ENCODE peak calls at places on chromosome 3, in seven cellular contexts. One of them, this sample, is unnamed.

GRCh38 chr3:177721864-177722370 is 524.6 kb upstream of the TBL1XR1 start:
- DNase-seq in fibroblast of lung: no peak
- DNase-seq in epithelial cell of esophagus: no peak
- DNase-seq in fibroblast of the aortic adventitia: no peak
- DNase-seq in CD4-positive, alpha-beta T cell: no peak
- DNase-seq in body of pancreas: no peak
- DNase-seq in B cell: no peak
- DNase-seq in this sample: no peak

GRCh38 chr3:41640076-41640475 is 321.8 kb downstream of the ULK4 start:
- DNase-seq in epithelial cell of esophagus: peak
- DNase-seq in B cell: no peak
- DNase-seq in body of pancreas: no peak
- DNase-seq in fibroblast of the aortic adventitia: no peak
- DNase-seq in fibroblast of lung: no peak
- DNase-seq in CD4-positive, alpha-beta T cell: no peak
- DNase-seq in this sample: no peak

GRCh38 chr3:29240887-29241286 is 40.0 kb upstream of the RBMS3 start:
- DNase-seq in fibroblast of the aortic adventitia: no peak
- DNase-seq in B cell: no peak
- DNase-seq in epithelial cell of esophagus: no peak
- DNase-seq in body of pancreas: no peak
- DNase-seq in CD4-positive, alpha-beta T cell: no peak
- DNase-seq in fibroblast of lung: no peak
- DNase-seq in this sample: no peak

GRCh38 chr3:56254835-56255234 is 213.4 kb downstream of the ERC2 start:
- DNase-seq in fibroblast of the aortic adventitia: no peak
- DNase-seq in body of pancreas: no peak
- DNase-seq in fibroblast of lung: no peak
- DNase-seq in epithelial cell of esophagus: peak
- DNase-seq in B cell: no peak
- DNase-seq in CD4-positive, alpha-beta T cell: no peak
- DNase-seq in this sample: no peak

GRCh38 chr3:8473029-8473428 is 28.6 kb upstream of the LMCD1 start:
- DNase-seq in CD4-positive, alpha-beta T cell: no peak
- DNase-seq in fibroblast of lung: no peak
- DNase-seq in epithelial cell of esophagus: no peak
- DNase-seq in B cell: no peak
- DNase-seq in fibroblast of the aortic adventitia: no peak
- DNase-seq in body of pancreas: no peak
- DNase-seq in this sample: no peak

GRCh38 chr3:59499954-59500353 is 450.1 kb upstream of the CFAP20DC start:
- DNase-seq in B cell: no peak
- DNase-seq in fibroblast of lung: no peak
- DNase-seq in body of pancreas: no peak
- DNase-seq in fibroblast of the aortic adventitia: no peak
- DNase-seq in epithelial cell of esophagus: no peak
- DNase-seq in CD4-positive, alpha-beta T cell: no peak
- DNase-seq in this sample: no peak

GRCh38 chr3:172648736-172649135 is 62.1 kb downstream of the NCEH1 start:
- DNase-seq in CD4-positive, alpha-beta T cell: no peak
- DNase-seq in fibroblast of the aortic adventitia: peak
- DNase-seq in fibroblast of lung: peak
- DNase-seq in B cell: no peak
- DNase-seq in body of pancreas: no peak
- DNase-seq in epithelial cell of esophagus: peak
- DNase-seq in this sample: no peak

GRCh38 chr3:193903976-193904375 is 232.0 kb upstream of the HES1 start:
- DNase-seq in CD4-positive, alpha-beta T cell: no peak
- DNase-seq in fibroblast of lung: no peak
- DNase-seq in fibroblast of the aortic adventitia: no peak
- DNase-seq in epithelial cell of esophagus: no peak
- DNase-seq in body of pancreas: no peak
- DNase-seq in B cell: no peak
- DNase-seq in this sample: no peak

GRCh38 chr3:58111513-58112184 is 99.1 kb downstream of the DNASE1L3 start:
- DNase-seq in B cell: no peak
- DNase-seq in fibroblast of the aortic adventitia: no peak
- DNase-seq in CD4-positive, alpha-beta T cell: no peak
- DNase-seq in body of pancreas: peak
- DNase-seq in epithelial cell of esophagus: peak
- DNase-seq in fibroblast of lung: no peak
- DNase-seq in this sample: no peak

GRCh38 chr3:174247671-174248070 is 611.5 kb upstream of the NAALADL2 start:
- DNase-seq in epithelial cell of esophagus: no peak
- DNase-seq in CD4-positive, alpha-beta T cell: no peak
- DNase-seq in fibroblast of the aortic adventitia: no peak
- DNase-seq in B cell: no peak
- DNase-seq in fibroblast of lung: no peak
- DNase-seq in body of pancreas: no peak
- DNase-seq in this sample: no peak

GRCh38 chr3:115623414-115623868 is at the start of gene GAP43:
- DNase-seq in B cell: no peak
- DNase-seq in epithelial cell of esophagus: peak
- DNase-seq in body of pancreas: peak
- DNase-seq in fibroblast of the aortic adventitia: peak
- DNase-seq in CD4-positive, alpha-beta T cell: no peak
- DNase-seq in fibroblast of lung: peak
- DNase-seq in this sample: peak

GRCh38 chr3:65953881-65954733 is 84.6 kb downstream of the MAGI1 start:
- DNase-seq in fibroblast of the aortic adventitia: peak
- DNase-seq in B cell: no peak
- DNase-seq in fibroblast of lung: peak
- DNase-seq in CD4-positive, alpha-beta T cell: no peak
- DNase-seq in epithelial cell of esophagus: no peak
- DNase-seq in body of pancreas: peak
- DNase-seq in this sample: no peak

GRCh38 chr3:151443583-151443982 is 17.3 kb downstream of the IGSF10 start:
- DNase-seq in CD4-positive, alpha-beta T cell: no peak
- DNase-seq in fibroblast of the aortic adventitia: no peak
- DNase-seq in epithelial cell of esophagus: peak
- DNase-seq in fibroblast of lung: peak
- DNase-seq in body of pancreas: no peak
- DNase-seq in B cell: no peak
- DNase-seq in this sample: no peak

GRCh38 chr3:188253123-188253793 is 99.3 kb downstream of the LPP start:
- DNase-seq in fibroblast of lung: no peak
- DNase-seq in epithelial cell of esophagus: no peak
- DNase-seq in CD4-positive, alpha-beta T cell: no peak
- DNase-seq in B cell: no peak
- DNase-seq in fibroblast of the aortic adventitia: no peak
- DNase-seq in body of pancreas: no peak
- DNase-seq in this sample: no peak

GRCh38 chr3:76024640-76025039 is 239.3 kb upstream of the ZNF717 start:
- DNase-seq in epithelial cell of esophagus: peak
- DNase-seq in CD4-positive, alpha-beta T cell: no peak
- DNase-seq in B cell: no peak
- DNase-seq in body of pancreas: no peak
- DNase-seq in fibroblast of lung: peak
- DNase-seq in fibroblast of the aortic adventitia: no peak
- DNase-seq in this sample: no peak

GRCh38 chr3:51947215-51947900 is 5.2 kb downstream of the PARP3 start:
- DNase-seq in epithelial cell of esophagus: no peak
- DNase-seq in B cell: no peak
- DNase-seq in fibroblast of lung: no peak
- DNase-seq in body of pancreas: peak
- DNase-seq in CD4-positive, alpha-beta T cell: no peak
- DNase-seq in fibroblast of the aortic adventitia: no peak
- DNase-seq in this sample: no peak

GRCh38 chr3:39176025-39176714 is 16.2 kb downstream of the XIRP1 start:
- DNase-seq in body of pancreas: no peak
- DNase-seq in fibroblast of lung: no peak
- DNase-seq in epithelial cell of esophagus: no peak
- DNase-seq in CD4-positive, alpha-beta T cell: no peak
- DNase-seq in B cell: no peak
- DNase-seq in fibroblast of the aortic adventitia: no peak
- DNase-seq in this sample: no peak

GRCh38 chr3:13391308-13391707 is 28.8 kb downstream of the NUP210 start:
- DNase-seq in fibroblast of the aortic adventitia: no peak
- DNase-seq in epithelial cell of esophagus: no peak
- DNase-seq in CD4-positive, alpha-beta T cell: peak
- DNase-seq in B cell: no peak
- DNase-seq in body of pancreas: no peak
- DNase-seq in fibroblast of lung: no peak
- DNase-seq in this sample: no peak

GRCh38 chr3:126828306-126828705 is 124.3 kb downstream of the CHCHD6 start:
- DNase-seq in B cell: no peak
- DNase-seq in body of pancreas: peak
- DNase-seq in CD4-positive, alpha-beta T cell: no peak
- DNase-seq in fibroblast of lung: no peak
- DNase-seq in fibroblast of the aortic adventitia: peak
- DNase-seq in epithelial cell of esophagus: no peak
- DNase-seq in this sample: no peak

GRCh38 chr3:190865828-190866227 is 3.3 kb upstream of the GMNC start:
- DNase-seq in fibroblast of the aortic adventitia: no peak
- DNase-seq in body of pancreas: no peak
- DNase-seq in B cell: no peak
- DNase-seq in CD4-positive, alpha-beta T cell: no peak
- DNase-seq in fibroblast of lung: no peak
- DNase-seq in epithelial cell of esophagus: peak
- DNase-seq in this sample: no peak

GRCh38 chr3:176964656-176965055 is 232.6 kb downstream of the TBL1XR1 start:
- DNase-seq in CD4-positive, alpha-beta T cell: no peak
- DNase-seq in fibroblast of the aortic adventitia: no peak
- DNase-seq in fibroblast of lung: no peak
- DNase-seq in epithelial cell of esophagus: no peak
- DNase-seq in body of pancreas: no peak
- DNase-seq in B cell: no peak
- DNase-seq in this sample: no peak

GRCh38 chr3:14147617-14148016 is 22.8 kb downstream of the TMEM43 start:
- DNase-seq in CD4-positive, alpha-beta T cell: no peak
- DNase-seq in fibroblast of lung: no peak
- DNase-seq in B cell: no peak
- DNase-seq in body of pancreas: no peak
- DNase-seq in epithelial cell of esophagus: no peak
- DNase-seq in fibroblast of the aortic adventitia: no peak
- DNase-seq in this sample: no peak

GRCh38 chr3:71035314-71035713 is 548.2 kb downstream of the FOXP1 start:
- DNase-seq in fibroblast of the aortic adventitia: peak
- DNase-seq in fibroblast of lung: peak
- DNase-seq in B cell: no peak
- DNase-seq in epithelial cell of esophagus: peak
- DNase-seq in CD4-positive, alpha-beta T cell: no peak
- DNase-seq in body of pancreas: no peak
- DNase-seq in this sample: peak

GRCh38 chr3:58880182-58880581 is 169.6 kb downstream of the CFAP20DC start:
- DNase-seq in epithelial cell of esophagus: peak
- DNase-seq in CD4-positive, alpha-beta T cell: no peak
- DNase-seq in B cell: no peak
- DNase-seq in body of pancreas: no peak
- DNase-seq in fibroblast of lung: peak
- DNase-seq in fibroblast of the aortic adventitia: peak
- DNase-seq in this sample: peak

GRCh38 chr3:196883361-196883760 is 15.6 kb downstream of the SENP5 start:
- DNase-seq in epithelial cell of esophagus: no peak
- DNase-seq in fibroblast of the aortic adventitia: no peak
- DNase-seq in B cell: no peak
- DNase-seq in fibroblast of lung: no peak
- DNase-seq in CD4-positive, alpha-beta T cell: no peak
- DNase-seq in body of pancreas: no peak
- DNase-seq in this sample: no peak

GRCh38 chr3:134197681-134198261 is 52.9 kb downstream of the RYK start:
- DNase-seq in fibroblast of lung: peak
- DNase-seq in body of pancreas: no peak
- DNase-seq in CD4-positive, alpha-beta T cell: no peak
- DNase-seq in epithelial cell of esophagus: peak
- DNase-seq in fibroblast of the aortic adventitia: peak
- DNase-seq in B cell: peak
- DNase-seq in this sample: peak

GRCh38 chr3:124791639-124792111 is 61.4 kb downstream of the UMPS start:
- DNase-seq in body of pancreas: no peak
- DNase-seq in fibroblast of the aortic adventitia: peak
- DNase-seq in fibroblast of lung: peak
- DNase-seq in B cell: no peak
- DNase-seq in epithelial cell of esophagus: peak
- DNase-seq in CD4-positive, alpha-beta T cell: no peak
- DNase-seq in this sample: peak

DNA sequence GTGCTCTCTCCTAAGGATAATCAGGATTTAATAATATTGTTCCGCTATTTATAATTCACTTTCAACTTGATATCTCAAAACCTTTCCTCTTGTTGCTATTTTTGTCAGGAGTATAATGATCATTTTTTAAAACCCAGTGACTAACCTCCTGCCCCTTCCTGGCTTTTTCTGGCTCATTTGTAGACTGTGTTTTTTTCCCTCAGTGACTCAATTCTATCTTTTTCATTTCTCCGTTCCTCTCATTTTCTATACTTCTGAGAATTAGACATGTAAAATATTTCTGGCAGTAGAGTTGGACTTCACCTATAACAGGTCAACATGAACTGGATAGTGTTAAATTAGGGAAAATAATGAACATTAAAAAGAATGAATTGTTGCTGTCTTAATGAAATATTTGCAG is 490.7 kb downstream of the EDEM1 start:
- DNase-seq in B cell: no peak
- DNase-seq in epithelial cell of esophagus: no peak
- DNase-seq in CD4-positive, alpha-beta T cell: no peak
- DNase-seq in body of pancreas: no peak
- DNase-seq in fibroblast of lung: no peak
- DNase-seq in fibroblast of the aortic adventitia: no peak
- DNase-seq in this sample: no peak
- TF ChIP-seq CTCF in B cell: no peak
- TF ChIP-seq CTCF in epithelial cell of esophagus: no peak
- TF ChIP-seq CTCF in CD4-positive, alpha-beta T cell: no peak
- TF ChIP-seq CTCF in body of pancreas: no peak
- TF ChIP-seq CTCF in fibroblast of lung: no peak
- TF ChIP-seq CTCF in fibroblast of the aortic adventitia: no peak
- TF ChIP-seq CTCF in this sample: no peak

DNA sequence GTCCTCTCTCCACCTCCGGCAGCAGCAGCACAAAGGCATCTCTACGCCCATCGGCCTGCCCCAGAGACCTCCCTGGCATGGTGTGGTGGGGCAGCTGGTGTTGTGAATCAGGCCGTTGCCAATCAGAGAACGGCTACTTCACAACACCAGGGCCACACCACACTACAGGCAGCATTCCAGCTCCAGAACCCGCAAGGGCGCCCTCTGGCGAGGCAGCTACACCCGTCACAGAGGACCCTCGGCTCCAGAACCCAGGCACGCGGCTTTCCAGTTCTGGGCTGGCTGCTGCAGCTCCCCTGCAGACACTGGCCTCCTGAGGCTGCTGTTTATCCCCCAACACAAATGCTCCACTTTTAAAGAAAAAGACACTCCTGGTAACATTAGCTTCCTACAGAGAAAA is 127.5 kb upstream of the TOPAZ1 start:
- DNase-seq in body of pancreas: peak
- DNase-seq in fibroblast of the aortic adventitia: peak
- DNase-seq in fibroblast of lung: peak
- DNase-seq in CD4-positive, alpha-beta T cell: peak
- DNase-seq in epithelial cell of esophagus: peak
- DNase-seq in B cell: peak
- DNase-seq in this sample: no peak
- TF ChIP-seq CTCF in body of pancreas: peak
- TF ChIP-seq CTCF in fibroblast of the aortic adventitia: peak
- TF ChIP-seq CTCF in fibroblast of lung: peak
- TF ChIP-seq CTCF in CD4-positive, alpha-beta T cell: peak
- TF ChIP-seq CTCF in epithelial cell of esophagus: peak
- TF ChIP-seq CTCF in B cell: peak
- TF ChIP-seq CTCF in this sample: peak

GRCh38 chr3:23900744-23901143 is 16.0 kb downstream of the NKIRAS1 start:
- DNase-seq in epithelial cell of esophagus: peak
- DNase-seq in B cell: no peak
- DNase-seq in fibroblast of lung: peak
- DNase-seq in fibroblast of the aortic adventitia: no peak
- DNase-seq in CD4-positive, alpha-beta T cell: no peak
- DNase-seq in body of pancreas: no peak
- DNase-seq in this sample: no peak
- TF ChIP-seq CTCF in epithelial cell of esophagus: no peak
- TF ChIP-seq CTCF in B cell: no peak
- TF ChIP-seq CTCF in fibroblast of lung: no peak
- TF ChIP-seq CTCF in fibroblast of the aortic adventitia: no peak
- TF ChIP-seq CTCF in CD4-positive, alpha-beta T cell: no peak
- TF ChIP-seq CTCF in body of pancreas: no peak
- TF ChIP-seq CTCF in this sample: peak

GRCh38 chr3:48432411-48433371 is 2.8 kb upstream of the PLXNB1 start:
- DNase-seq in fibroblast of lung: peak
- DNase-seq in CD4-positive, alpha-beta T cell: no peak
- DNase-seq in fibroblast of the aortic adventitia: no peak
- DNase-seq in body of pancreas: no peak
- DNase-seq in epithelial cell of esophagus: peak
- DNase-seq in B cell: no peak
- DNase-seq in this sample: no peak
- TF ChIP-seq CTCF in fibroblast of lung: no peak
- TF ChIP-seq CTCF in CD4-positive, alpha-beta T cell: no peak
- TF ChIP-seq CTCF in fibroblast of the aortic adventitia: no peak
- TF ChIP-seq CTCF in body of pancreas: no peak
- TF ChIP-seq CTCF in epithelial cell of esophagus: peak
- TF ChIP-seq CTCF in B cell: no peak
- TF ChIP-seq CTCF in this sample: peak

This sample was measured in HFFc6.